ENCODE peak calls at places on chromosomes 11 and 22, in eight cellular contexts. One of them, this sample, is unnamed. For H3K36me3, the result is how much of the 10 kb centered on the place peaks cover.

GRCh38 chr22:38097058-38097457 is 13.1 kb upstream of the SLC16A8 start:
- DNase-seq in tibial nerve: no peak
- DNase-seq in upper lobe of left lung: peak
- DNase-seq in neural progenitor cell: peak
- DNase-seq in GM06990: no peak
- DNase-seq in uterus: no peak
- DNase-seq in suprapubic skin: no peak
- DNase-seq in DND-41: no peak
- DNase-seq in this sample: no peak

GRCh38 chr11:8234910-8235309 is 28.8 kb downstream of the LMO1 start:
- DNase-seq in suprapubic skin: no peak
- DNase-seq in uterus: no peak
- DNase-seq in DND-41: no peak
- DNase-seq in neural progenitor cell: no peak
- DNase-seq in upper lobe of left lung: no peak
- DNase-seq in GM06990: no peak
- DNase-seq in tibial nerve: no peak
- DNase-seq in this sample: no peak

GRCh38 chr11:124199702-124200101 is 16.6 kb downstream of the OR10D3 start:
- DNase-seq in GM06990: no peak
- DNase-seq in neural progenitor cell: no peak
- DNase-seq in upper lobe of left lung: no peak
- DNase-seq in suprapubic skin: no peak
- DNase-seq in uterus: no peak
- DNase-seq in tibial nerve: no peak
- DNase-seq in DND-41: no peak
- DNase-seq in this sample: no peak

GRCh38 chr11:21814169-21814568 is 378.7 kb upstream of the ANO5 start:
- DNase-seq in GM06990: no peak
- DNase-seq in DND-41: peak
- DNase-seq in neural progenitor cell: no peak
- DNase-seq in upper lobe of left lung: no peak
- DNase-seq in suprapubic skin: no peak
- DNase-seq in tibial nerve: no peak
- DNase-seq in uterus: no peak
- DNase-seq in this sample: no peak

GRCh38 chr11:6321961-6322362 is 1.7 kb upstream of the CAVIN3 start:
- DNase-seq in uterus: no peak
- DNase-seq in upper lobe of left lung: no peak
- DNase-seq in neural progenitor cell: peak
- DNase-seq in suprapubic skin: no peak
- DNase-seq in tibial nerve: no peak
- DNase-seq in DND-41: no peak
- DNase-seq in GM06990: no peak
- DNase-seq in this sample: no peak

GRCh38 chr11:121596195-121597145 is 143.7 kb upstream of the SORL1-AS1 start:
- DNase-seq in tibial nerve: no peak
- DNase-seq in uterus: no peak
- DNase-seq in suprapubic skin: no peak
- DNase-seq in upper lobe of left lung: peak
- DNase-seq in DND-41: no peak
- DNase-seq in GM06990: no peak
- DNase-seq in neural progenitor cell: no peak
- DNase-seq in this sample: no peak

GRCh38 chr11:33545941-33546340 is 154.7 kb downstream of the C11orf91 start:
- DNase-seq in DND-41: no peak
- DNase-seq in neural progenitor cell: no peak
- DNase-seq in suprapubic skin: no peak
- DNase-seq in uterus: no peak
- DNase-seq in GM06990: no peak
- DNase-seq in tibial nerve: no peak
- DNase-seq in upper lobe of left lung: no peak
- DNase-seq in this sample: no peak

GRCh38 chr11:19101803-19102520 is 15.0 kb upstream of the ZDHHC13 start:
- DNase-seq in GM06990: no peak
- DNase-seq in upper lobe of left lung: no peak
- DNase-seq in neural progenitor cell: no peak
- DNase-seq in uterus: no peak
- DNase-seq in DND-41: no peak
- DNase-seq in tibial nerve: no peak
- DNase-seq in suprapubic skin: no peak
- DNase-seq in this sample: no peak

GRCh38 chr11:126874831-126875230 is 125.7 kb downstream of the KIRREL3 start:
- DNase-seq in upper lobe of left lung: no peak
- DNase-seq in suprapubic skin: no peak
- DNase-seq in tibial nerve: no peak
- DNase-seq in DND-41: no peak
- DNase-seq in neural progenitor cell: peak
- DNase-seq in GM06990: no peak
- DNase-seq in uterus: no peak
- DNase-seq in this sample: no peak

GRCh38 chr11:107783121-107783520 is 71.3 kb upstream of the SLN start:
- DNase-seq in GM06990: no peak
- DNase-seq in uterus: no peak
- DNase-seq in DND-41: no peak
- DNase-seq in neural progenitor cell: no peak
- DNase-seq in tibial nerve: no peak
- DNase-seq in suprapubic skin: no peak
- DNase-seq in upper lobe of left lung: no peak
- DNase-seq in this sample: no peak

GRCh38 chr11:3735827-3736226 is 61.5 kb downstream of the NUP98 start:
- DNase-seq in neural progenitor cell: no peak
- DNase-seq in upper lobe of left lung: no peak
- DNase-seq in DND-41: no peak
- DNase-seq in tibial nerve: no peak
- DNase-seq in uterus: no peak
- DNase-seq in GM06990: no peak
- DNase-seq in suprapubic skin: no peak
- DNase-seq in this sample: no peak

GRCh38 chr11:120518356-120518755 is 6.8 kb downstream of the GRIK4 start:
- DNase-seq in DND-41: no peak
- DNase-seq in uterus: no peak
- DNase-seq in GM06990: no peak
- DNase-seq in suprapubic skin: peak
- DNase-seq in upper lobe of left lung: no peak
- DNase-seq in tibial nerve: no peak
- DNase-seq in neural progenitor cell: no peak
- DNase-seq in this sample: no peak

DNA sequence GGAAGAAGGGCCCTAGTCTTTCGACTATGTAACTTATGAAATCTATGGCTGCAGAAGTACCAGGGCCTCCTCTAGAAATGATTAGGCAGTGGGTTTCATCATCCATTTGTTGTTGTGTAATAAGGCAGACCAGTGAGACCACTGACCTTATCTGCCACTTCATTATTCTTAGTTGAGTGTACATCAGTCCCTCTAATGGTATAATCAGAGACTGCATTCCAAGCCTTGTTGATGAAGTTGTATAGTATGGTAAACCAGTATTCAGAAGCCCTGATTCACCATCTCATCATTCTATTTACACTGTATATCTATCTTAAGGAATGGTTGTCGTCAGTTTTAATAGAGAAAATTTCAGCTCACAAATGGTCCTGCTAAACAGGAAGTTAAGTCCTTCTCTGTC is 32.2 kb upstream of the GRIA4 start:
- DNase-seq in upper lobe of left lung: no peak
- DNase-seq in uterus: no peak
- DNase-seq in tibial nerve: no peak
- DNase-seq in DND-41: no peak
- DNase-seq in neural progenitor cell: peak
- DNase-seq in suprapubic skin: no peak
- DNase-seq in GM06990: no peak
- DNase-seq in this sample: no peak
- TF ChIP-seq CTCF in upper lobe of left lung: no peak
- TF ChIP-seq CTCF in uterus: no peak
- TF ChIP-seq CTCF in tibial nerve: no peak
- TF ChIP-seq CTCF in DND-41: peak
- TF ChIP-seq CTCF in neural progenitor cell: peak
- TF ChIP-seq CTCF in suprapubic skin: no peak
- TF ChIP-seq CTCF in GM06990: no peak
- TF ChIP-seq CTCF in this sample: no peak

DNA sequence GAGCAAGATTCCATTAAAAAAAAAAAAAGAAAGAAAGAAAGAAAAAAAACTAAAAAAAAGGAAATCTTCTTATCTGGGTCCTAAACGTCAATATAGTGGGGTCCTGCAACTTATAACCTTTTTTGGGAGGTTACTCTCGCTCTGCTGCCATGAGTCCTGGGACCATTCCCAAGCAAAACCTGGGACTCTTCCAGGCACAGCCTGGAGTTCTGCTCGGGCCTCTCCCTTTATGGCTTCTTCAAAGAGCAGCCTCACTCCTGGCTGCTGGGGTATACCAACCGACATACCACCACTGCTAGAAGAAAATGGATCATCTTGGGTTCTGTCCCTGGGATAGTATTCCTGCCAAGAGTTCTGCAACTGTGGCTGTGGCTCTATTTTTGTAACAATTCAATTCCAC is 14.1 kb upstream of the CKAP5 start:
- DNase-seq in uterus: no peak
- DNase-seq in DND-41: no peak
- DNase-seq in upper lobe of left lung: no peak
- DNase-seq in GM06990: no peak
- DNase-seq in neural progenitor cell: no peak
- DNase-seq in tibial nerve: no peak
- DNase-seq in suprapubic skin: no peak
- DNase-seq in this sample: no peak
- H3K36me3 ChIP-seq in uterus: under half
- H3K36me3 ChIP-seq in DND-41: under half
- H3K36me3 ChIP-seq in upper lobe of left lung: under half
- H3K36me3 ChIP-seq in GM06990: under half
- H3K36me3 ChIP-seq in neural progenitor cell: under half
- H3K36me3 ChIP-seq in tibial nerve: under half
- H3K36me3 ChIP-seq in suprapubic skin: half or more
- H3K36me3 ChIP-seq in this sample: under half

GRCh38 chr22:49971232-49972162 is 10.9 kb downstream of the PIM3 start:
- DNase-seq in tibial nerve: peak
- DNase-seq in upper lobe of left lung: peak
- DNase-seq in GM06990: no peak
- DNase-seq in uterus: peak
- DNase-seq in DND-41: peak
- DNase-seq in suprapubic skin: peak
- DNase-seq in neural progenitor cell: peak
- DNase-seq in this sample: no peak

GRCh38 chr22:49968831-49969661 is 8.5 kb downstream of the PIM3 start:
- DNase-seq in uterus: peak
- DNase-seq in GM06990: peak
- DNase-seq in DND-41: peak
- DNase-seq in neural progenitor cell: peak
- DNase-seq in upper lobe of left lung: peak
- DNase-seq in tibial nerve: no peak
- DNase-seq in suprapubic skin: peak
- DNase-seq in this sample: no peak

GRCh38 chr22:49972163-49973017 is 11.8 kb downstream of the PIM3 start:
- DNase-seq in suprapubic skin: peak
- DNase-seq in neural progenitor cell: no peak
- DNase-seq in upper lobe of left lung: peak
- DNase-seq in tibial nerve: no peak
- DNase-seq in uterus: peak
- DNase-seq in GM06990: peak
- DNase-seq in DND-41: no peak
- DNase-seq in this sample: no peak

GRCh38 chr22:49969751-49970527 is 9.4 kb downstream of the PIM3 start:
- DNase-seq in neural progenitor cell: no peak
- DNase-seq in DND-41: no peak
- DNase-seq in uterus: peak
- DNase-seq in upper lobe of left lung: peak
- DNase-seq in suprapubic skin: peak
- DNase-seq in tibial nerve: no peak
- DNase-seq in GM06990: peak
- DNase-seq in this sample: no peak

DNA sequence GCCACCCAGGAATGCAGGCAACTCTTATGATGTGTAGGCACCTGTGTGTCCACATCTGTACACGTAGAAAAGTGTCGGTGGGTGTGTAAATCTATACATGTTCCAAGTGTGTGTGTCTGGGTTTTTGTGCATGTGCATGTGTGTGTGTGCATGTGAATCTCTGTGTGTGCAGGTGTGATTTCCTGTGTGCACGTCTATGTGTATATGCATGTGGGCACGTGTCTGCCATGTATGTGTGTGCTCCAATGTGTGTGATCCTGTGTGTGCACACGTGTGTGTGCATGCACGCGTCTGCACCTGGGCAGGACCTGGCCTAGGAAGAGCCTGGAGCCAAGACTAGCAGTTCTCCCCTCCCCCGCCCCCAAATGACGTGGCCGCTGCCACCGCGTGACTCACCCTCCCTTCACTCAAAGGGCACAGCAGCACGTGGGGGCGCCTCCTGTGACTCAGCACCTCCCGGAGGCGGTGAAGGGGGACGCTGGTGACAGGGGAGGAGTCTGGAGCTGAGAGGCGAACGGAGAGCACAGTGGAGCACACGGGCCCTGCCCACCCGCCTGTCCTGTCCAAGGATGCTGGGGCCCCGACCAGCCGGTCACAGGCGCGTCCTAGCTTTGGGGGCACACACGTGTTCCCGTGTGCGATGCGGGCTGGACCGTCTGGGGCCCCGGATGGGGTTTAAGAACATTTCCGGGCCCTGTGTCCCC is 10.1 kb downstream of the PIM3 start:
- DNase-seq in uterus: peak
- DNase-seq in tibial nerve: peak
- DNase-seq in DND-41: peak
- DNase-seq in upper lobe of left lung: peak
- DNase-seq in GM06990: peak
- DNase-seq in neural progenitor cell: peak
- DNase-seq in suprapubic skin: peak
- DNase-seq in this sample: peak
- H3K4me3 ChIP-seq in uterus: peak
- H3K4me3 ChIP-seq in tibial nerve: peak
- H3K4me3 ChIP-seq in DND-41: peak
- H3K4me3 ChIP-seq in upper lobe of left lung: peak
- H3K4me3 ChIP-seq in GM06990: peak
- H3K4me3 ChIP-seq in neural progenitor cell: peak
- H3K4me3 ChIP-seq in suprapubic skin: peak
- H3K4me3 ChIP-seq in this sample: peak

GRCh38 chr11:12525466-12526055 is 148.2 kb downstream of the PARVA start:
- DNase-seq in uterus: no peak
- DNase-seq in neural progenitor cell: no peak
- DNase-seq in suprapubic skin: no peak
- DNase-seq in upper lobe of left lung: no peak
- DNase-seq in GM06990: no peak
- DNase-seq in tibial nerve: no peak
- DNase-seq in DND-41: no peak
- DNase-seq in this sample: no peak

GRCh38 chr11:12528487-12528886 is 145.7 kb upstream of the TEAD1 start:
- DNase-seq in neural progenitor cell: no peak
- DNase-seq in tibial nerve: no peak
- DNase-seq in suprapubic skin: no peak
- DNase-seq in uterus: no peak
- DNase-seq in DND-41: no peak
- DNase-seq in upper lobe of left lung: no peak
- DNase-seq in GM06990: no peak
- DNase-seq in this sample: no peak

GRCh38 chr11:12524865-12525264 is 147.5 kb downstream of the PARVA start:
- DNase-seq in uterus: no peak
- DNase-seq in suprapubic skin: no peak
- DNase-seq in neural progenitor cell: no peak
- DNase-seq in tibial nerve: peak
- DNase-seq in DND-41: no peak
- DNase-seq in GM06990: no peak
- DNase-seq in upper lobe of left lung: no peak
- DNase-seq in this sample: no peak

GRCh38 chr11:12529041-12529440 is 145.2 kb upstream of the TEAD1 start:
- DNase-seq in upper lobe of left lung: no peak
- DNase-seq in DND-41: no peak
- DNase-seq in tibial nerve: no peak
- DNase-seq in GM06990: no peak
- DNase-seq in suprapubic skin: no peak
- DNase-seq in neural progenitor cell: no peak
- DNase-seq in uterus: no peak
- DNase-seq in this sample: no peak

GRCh38 chr11:12526789-12527188 is 147.4 kb upstream of the TEAD1 start:
- DNase-seq in tibial nerve: no peak
- DNase-seq in neural progenitor cell: no peak
- DNase-seq in uterus: no peak
- DNase-seq in suprapubic skin: no peak
- DNase-seq in GM06990: no peak
- DNase-seq in DND-41: no peak
- DNase-seq in upper lobe of left lung: no peak
- DNase-seq in this sample: no peak
- TF ChIP-seq CTCF in tibial nerve: no peak
- TF ChIP-seq CTCF in neural progenitor cell: no peak
- TF ChIP-seq CTCF in uterus: no peak
- TF ChIP-seq CTCF in suprapubic skin: no peak
- TF ChIP-seq CTCF in GM06990: no peak
- TF ChIP-seq CTCF in DND-41: no peak
- TF ChIP-seq CTCF in upper lobe of left lung: no peak
- TF ChIP-seq CTCF in this sample: no peak